ENCODE peak calls at places on chromosome 11, in five cellular contexts. One of them, this sample, is unnamed.

GRCh38 chr11:64867748-64868462 is 10.5 kb downstream of the EHD1 start:
- DNase-seq in ACHN: no peak
- DNase-seq in activated CD8-positive, alpha-beta memory T cell treated with anti-CD3 and anti-CD28 coated beads, Interleukin-2, amount 50 U/mL, for 48 hours: no peak
- DNase-seq in KG1: no peak
- DNase-seq in Ammon's horn: no peak
- DNase-seq in this sample: no peak

GRCh38 chr11:10886652-10887250 is 28.9 kb upstream of the ZBED5 start:
- DNase-seq in ACHN: no peak
- DNase-seq in activated CD8-positive, alpha-beta memory T cell treated with anti-CD3 and anti-CD28 coated beads, Interleukin-2, amount 50 U/mL, for 48 hours: no peak
- DNase-seq in KG1: no peak
- DNase-seq in Ammon's horn: no peak
- DNase-seq in this sample: no peak

GRCh38 chr11:128346808-128347207 is 240.6 kb downstream of the ETS1 start:
- DNase-seq in ACHN: no peak
- DNase-seq in activated CD8-positive, alpha-beta memory T cell treated with anti-CD3 and anti-CD28 coated beads, Interleukin-2, amount 50 U/mL, for 48 hours: no peak
- DNase-seq in KG1: no peak
- DNase-seq in Ammon's horn: no peak
- DNase-seq in this sample: no peak

GRCh38 chr11:9738126-9738525 is 74.2 kb downstream of the SWAP70 start:
- DNase-seq in ACHN: no peak
- DNase-seq in activated CD8-positive, alpha-beta memory T cell treated with anti-CD3 and anti-CD28 coated beads, Interleukin-2, amount 50 U/mL, for 48 hours: no peak
- DNase-seq in KG1: no peak
- DNase-seq in Ammon's horn: peak; percentile 72
- DNase-seq in this sample: no peak

GRCh38 chr11:6648505-6648904 is 7.1 kb downstream of the DCHS1 start:
- DNase-seq in ACHN: no peak
- DNase-seq in activated CD8-positive, alpha-beta memory T cell treated with anti-CD3 and anti-CD28 coated beads, Interleukin-2, amount 50 U/mL, for 48 hours: no peak
- DNase-seq in KG1: no peak
- DNase-seq in Ammon's horn: no peak
- DNase-seq in this sample: no peak

GRCh38 chr11:69463181-69463891 is 18.1 kb upstream of the LINC01488 start:
- DNase-seq in ACHN: no peak
- DNase-seq in activated CD8-positive, alpha-beta memory T cell treated with anti-CD3 and anti-CD28 coated beads, Interleukin-2, amount 50 U/mL, for 48 hours: no peak
- DNase-seq in KG1: no peak
- DNase-seq in Ammon's horn: no peak
- DNase-seq in this sample: no peak

GRCh38 chr11:1946812-1947480 is at the start of gene MRPL23:
- DNase-seq in ACHN: no peak
- DNase-seq in activated CD8-positive, alpha-beta memory T cell treated with anti-CD3 and anti-CD28 coated beads, Interleukin-2, amount 50 U/mL, for 48 hours: peak; percentile 66
- DNase-seq in KG1: no peak
- DNase-seq in Ammon's horn: no peak
- DNase-seq in this sample: no peak

GRCh38 chr11:92130432-92130831 is 94.2 kb upstream of the FAT3 start:
- DNase-seq in ACHN: no peak
- DNase-seq in activated CD8-positive, alpha-beta memory T cell treated with anti-CD3 and anti-CD28 coated beads, Interleukin-2, amount 50 U/mL, for 48 hours: no peak
- DNase-seq in KG1: no peak
- DNase-seq in Ammon's horn: no peak
- DNase-seq in this sample: no peak

GRCh38 chr11:64971421-64972233 is at the start of gene MAJIN:
- DNase-seq in ACHN: peak; percentile 60
- DNase-seq in activated CD8-positive, alpha-beta memory T cell treated with anti-CD3 and anti-CD28 coated beads, Interleukin-2, amount 50 U/mL, for 48 hours: peak; percentile 97
- DNase-seq in KG1: no peak
- DNase-seq in Ammon's horn: peak; percentile 63
- DNase-seq in this sample: no peak

This sample was measured in Jurkat, Clone E6-1.